ENCODE peak calls at places on chromosomes 5 and 9, in seven cellular contexts. One of them, this sample, is unnamed.

GRCh38 chr5:54717870-54718269 is 200.3 kb downstream of the SNX18 start:
- DNase-seq in kidney: no peak
- DNase-seq in Daoy: no peak
- DNase-seq in T-helper 2 cell: no peak
- DNase-seq in head of caudate nucleus: no peak
- DNase-seq in fibroblast of the conjunctiva: no peak
- DNase-seq in Right ventricle myocardium superior: no peak
- DNase-seq in this sample: no peak

GRCh38 chr5:66850354-66851075 is 254.3 kb downstream of the MAST4 start:
- DNase-seq in kidney: no peak
- DNase-seq in Daoy: no peak
- DNase-seq in T-helper 2 cell: no peak
- DNase-seq in head of caudate nucleus: no peak
- DNase-seq in fibroblast of the conjunctiva: no peak
- DNase-seq in Right ventricle myocardium superior: no peak
- DNase-seq in this sample: no peak

GRCh38 chr9:83583151-83584014 is 39.6 kb upstream of the IDNK start:
- DNase-seq in kidney: no peak
- DNase-seq in Daoy: peak; percentile 54
- DNase-seq in T-helper 2 cell: peak; percentile 8
- DNase-seq in head of caudate nucleus: no peak
- DNase-seq in fibroblast of the conjunctiva: peak; percentile 35
- DNase-seq in Right ventricle myocardium superior: no peak
- DNase-seq in this sample: peak; percentile 49

GRCh38 chr9:127803507-127804352 is 1.0 kb downstream of the FPGS start:
- DNase-seq in kidney: peak; percentile 83
- DNase-seq in Daoy: peak; percentile 85
- DNase-seq in T-helper 2 cell: no peak
- DNase-seq in head of caudate nucleus: no peak
- DNase-seq in fibroblast of the conjunctiva: no peak
- DNase-seq in Right ventricle myocardium superior: no peak
- DNase-seq in this sample: no peak

GRCh38 chr5:82347213-82347947 is 69.2 kb upstream of the RPS23 start:
- DNase-seq in kidney: peak; percentile 85
- DNase-seq in Daoy: peak; percentile 83
- DNase-seq in T-helper 2 cell: no peak
- DNase-seq in head of caudate nucleus: peak; percentile 77
- DNase-seq in fibroblast of the conjunctiva: no peak
- DNase-seq in Right ventricle myocardium superior: peak; percentile 52
- DNase-seq in this sample: peak; percentile 53

GRCh38 chr9:12712532-12712931 is 19.3 kb downstream of the TYRP1 start:
- DNase-seq in kidney: no peak
- DNase-seq in Daoy: no peak
- DNase-seq in T-helper 2 cell: no peak
- DNase-seq in head of caudate nucleus: no peak
- DNase-seq in fibroblast of the conjunctiva: no peak
- DNase-seq in Right ventricle myocardium superior: no peak
- DNase-seq in this sample: no peak

GRCh38 chr9:130495067-130495466 is 50.3 kb downstream of the ASS1 start:
- DNase-seq in kidney: no peak
- DNase-seq in Daoy: no peak
- DNase-seq in T-helper 2 cell: no peak
- DNase-seq in head of caudate nucleus: no peak
- DNase-seq in fibroblast of the conjunctiva: no peak
- DNase-seq in Right ventricle myocardium superior: no peak
- DNase-seq in this sample: no peak

GRCh38 chr5:173248481-173248880 is 13.5 kb upstream of the NKX2-5 start:
- DNase-seq in kidney: no peak
- DNase-seq in Daoy: no peak
- DNase-seq in T-helper 2 cell: no peak
- DNase-seq in head of caudate nucleus: no peak
- DNase-seq in fibroblast of the conjunctiva: no peak
- DNase-seq in Right ventricle myocardium superior: no peak
- DNase-seq in this sample: no peak

GRCh38 chr5:6088706-6089105 is 289.6 kb downstream of the MED10 start:
- DNase-seq in kidney: no peak
- DNase-seq in Daoy: no peak
- DNase-seq in T-helper 2 cell: no peak
- DNase-seq in head of caudate nucleus: no peak
- DNase-seq in fibroblast of the conjunctiva: no peak
- DNase-seq in Right ventricle myocardium superior: no peak
- DNase-seq in this sample: no peak

GRCh38 chr5:368162-369084 is 46.9 kb downstream of the AHRR start:
- DNase-seq in kidney: peak; percentile 59
- DNase-seq in Daoy: peak; percentile 91
- DNase-seq in T-helper 2 cell: no peak
- DNase-seq in head of caudate nucleus: peak; percentile 17
- DNase-seq in fibroblast of the conjunctiva: no peak
- DNase-seq in Right ventricle myocardium superior: no peak
- DNase-seq in this sample: no peak

GRCh38 chr5:176817864-176818377 is 7.6 kb downstream of the UNC5A start:
- DNase-seq in kidney: no peak
- DNase-seq in Daoy: peak; percentile 69
- DNase-seq in T-helper 2 cell: no peak
- DNase-seq in head of caudate nucleus: no peak
- DNase-seq in fibroblast of the conjunctiva: no peak
- DNase-seq in Right ventricle myocardium superior: no peak
- DNase-seq in this sample: no peak

GRCh38 chr5:1477341-1477740 is 32.1 kb upstream of the SLC6A3 start:
- DNase-seq in kidney: peak; percentile 76
- DNase-seq in Daoy: no peak
- DNase-seq in T-helper 2 cell: no peak
- DNase-seq in head of caudate nucleus: peak; percentile 78
- DNase-seq in fibroblast of the conjunctiva: no peak
- DNase-seq in Right ventricle myocardium superior: peak; percentile 85
- DNase-seq in this sample: peak; percentile 58

GRCh38 chr9:112535811-112536210 is 49.2 kb downstream of the KIAA1958 start:
- DNase-seq in kidney: no peak
- DNase-seq in Daoy: no peak
- DNase-seq in T-helper 2 cell: no peak
- DNase-seq in head of caudate nucleus: no peak
- DNase-seq in fibroblast of the conjunctiva: no peak
- DNase-seq in Right ventricle myocardium superior: no peak
- DNase-seq in this sample: no peak

GRCh38 chr9:122015165-122015821 is 77.8 kb downstream of the TTLL11 start:
- DNase-seq in kidney: no peak
- DNase-seq in Daoy: no peak
- DNase-seq in T-helper 2 cell: no peak
- DNase-seq in head of caudate nucleus: no peak
- DNase-seq in fibroblast of the conjunctiva: no peak
- DNase-seq in Right ventricle myocardium superior: peak; percentile 45
- DNase-seq in this sample: no peak

GRCh38 chr9:34976992-34977391 is 12.6 kb upstream of the DNAJB5 start:
- DNase-seq in kidney: no peak
- DNase-seq in Daoy: no peak
- DNase-seq in T-helper 2 cell: no peak
- DNase-seq in head of caudate nucleus: no peak
- DNase-seq in fibroblast of the conjunctiva: no peak
- DNase-seq in Right ventricle myocardium superior: no peak
- DNase-seq in this sample: no peak

GRCh38 chr9:122377241-122378164 is 6.7 kb downstream of the PTGS1 start:
- DNase-seq in kidney: no peak
- DNase-seq in Daoy: no peak
- DNase-seq in T-helper 2 cell: no peak
- DNase-seq in head of caudate nucleus: no peak
- DNase-seq in fibroblast of the conjunctiva: no peak
- DNase-seq in Right ventricle myocardium superior: no peak
- DNase-seq in this sample: peak; percentile 16

GRCh38 chr5:178526796-178527457 is 63.3 kb downstream of the COL23A1 start:
- DNase-seq in kidney: no peak
- DNase-seq in Daoy: peak; percentile 85
- DNase-seq in T-helper 2 cell: no peak
- DNase-seq in head of caudate nucleus: no peak
- DNase-seq in fibroblast of the conjunctiva: no peak
- DNase-seq in Right ventricle myocardium superior: no peak
- DNase-seq in this sample: no peak

GRCh38 chr5:10332301-10332700 is 21.2 kb upstream of the MARCHF6 start:
- DNase-seq in kidney: no peak
- DNase-seq in Daoy: no peak
- DNase-seq in T-helper 2 cell: no peak
- DNase-seq in head of caudate nucleus: no peak
- DNase-seq in fibroblast of the conjunctiva: no peak
- DNase-seq in Right ventricle myocardium superior: no peak
- DNase-seq in this sample: no peak

GRCh38 chr9:138112090-138112748 is 234.6 kb downstream of the CACNA1B start:
- DNase-seq in kidney: peak; percentile 51
- DNase-seq in Daoy: no peak
- DNase-seq in T-helper 2 cell: no peak
- DNase-seq in head of caudate nucleus: peak; percentile 87
- DNase-seq in fibroblast of the conjunctiva: no peak
- DNase-seq in Right ventricle myocardium superior: no peak
- DNase-seq in this sample: no peak

GRCh38 chr5:66170196-66170919 is 26.3 kb downstream of the SREK1 start:
- DNase-seq in kidney: no peak
- DNase-seq in Daoy: no peak
- DNase-seq in T-helper 2 cell: no peak
- DNase-seq in head of caudate nucleus: no peak
- DNase-seq in fibroblast of the conjunctiva: no peak
- DNase-seq in Right ventricle myocardium superior: no peak
- DNase-seq in this sample: no peak

GRCh38 chr5:107635276-107635675 is 35.5 kb downstream of the EFNA5 start:
- DNase-seq in kidney: no peak
- DNase-seq in Daoy: no peak
- DNase-seq in T-helper 2 cell: no peak
- DNase-seq in head of caudate nucleus: no peak
- DNase-seq in fibroblast of the conjunctiva: peak; percentile 29
- DNase-seq in Right ventricle myocardium superior: no peak
- DNase-seq in this sample: no peak

GRCh38 chr9:108445431-108446018 is 410.3 kb downstream of the ACTL7B start:
- DNase-seq in kidney: no peak
- DNase-seq in Daoy: no peak
- DNase-seq in T-helper 2 cell: no peak
- DNase-seq in head of caudate nucleus: peak; percentile 80
- DNase-seq in fibroblast of the conjunctiva: no peak
- DNase-seq in Right ventricle myocardium superior: no peak
- DNase-seq in this sample: no peak

GRCh38 chr5:67133781-67134180 is 62.8 kb downstream of the CD180 start:
- DNase-seq in kidney: no peak
- DNase-seq in Daoy: no peak
- DNase-seq in T-helper 2 cell: no peak
- DNase-seq in head of caudate nucleus: no peak
- DNase-seq in fibroblast of the conjunctiva: no peak
- DNase-seq in Right ventricle myocardium superior: no peak
- DNase-seq in this sample: no peak

GRCh38 chr5:144088211-144088965 is 82.1 kb downstream of the YIPF5 start:
- DNase-seq in kidney: no peak
- DNase-seq in Daoy: no peak
- DNase-seq in T-helper 2 cell: no peak
- DNase-seq in head of caudate nucleus: no peak
- DNase-seq in fibroblast of the conjunctiva: no peak
- DNase-seq in Right ventricle myocardium superior: no peak
- DNase-seq in this sample: no peak

GRCh38 chr9:19748278-19749126 is 40.3 kb downstream of the SLC24A2 start:
- DNase-seq in kidney: no peak
- DNase-seq in Daoy: peak; percentile 26
- DNase-seq in T-helper 2 cell: no peak
- DNase-seq in head of caudate nucleus: no peak
- DNase-seq in fibroblast of the conjunctiva: no peak
- DNase-seq in Right ventricle myocardium superior: no peak
- DNase-seq in this sample: no peak

GRCh38 chr5:389891-390290 is 53.1 kb upstream of the EXOC3 start:
- DNase-seq in kidney: peak; percentile 22
- DNase-seq in Daoy: no peak
- DNase-seq in T-helper 2 cell: no peak
- DNase-seq in head of caudate nucleus: no peak
- DNase-seq in fibroblast of the conjunctiva: no peak
- DNase-seq in Right ventricle myocardium superior: no peak
- DNase-seq in this sample: no peak

GRCh38 chr5:170268153-170268689 is 29.4 kb downstream of the LCP2 start:
- DNase-seq in kidney: no peak
- DNase-seq in Daoy: no peak
- DNase-seq in T-helper 2 cell: no peak
- DNase-seq in head of caudate nucleus: no peak
- DNase-seq in fibroblast of the conjunctiva: no peak
- DNase-seq in Right ventricle myocardium superior: no peak
- DNase-seq in this sample: no peak

GRCh38 chr9:134967547-134967930 is 49.8 kb upstream of the FCN1 start:
- DNase-seq in kidney: peak; percentile 49
- DNase-seq in Daoy: peak; percentile 32
- DNase-seq in T-helper 2 cell: no peak
- DNase-seq in head of caudate nucleus: no peak
- DNase-seq in fibroblast of the conjunctiva: no peak
- DNase-seq in Right ventricle myocardium superior: peak; percentile 59
- DNase-seq in this sample: no peak

GRCh38 chr5:168992687-168993086 is 308.3 kb downstream of the SLIT3 start:
- DNase-seq in kidney: no peak
- DNase-seq in Daoy: peak; percentile 28
- DNase-seq in T-helper 2 cell: no peak
- DNase-seq in head of caudate nucleus: peak; percentile 72
- DNase-seq in fibroblast of the conjunctiva: no peak
- DNase-seq in Right ventricle myocardium superior: no peak
- DNase-seq in this sample: no peak

GRCh38 chr5:77568555-77568954 is 70.0 kb downstream of the OTP start:
- DNase-seq in kidney: no peak
- DNase-seq in Daoy: no peak
- DNase-seq in T-helper 2 cell: no peak
- DNase-seq in head of caudate nucleus: no peak
- DNase-seq in fibroblast of the conjunctiva: no peak
- DNase-seq in Right ventricle myocardium superior: no peak
- DNase-seq in this sample: no peak

GRCh38 chr9:94084314-94084713 is at the start of gene PTPDC1:
- DNase-seq in kidney: no peak
- DNase-seq in Daoy: peak; percentile 32
- DNase-seq in T-helper 2 cell: no peak
- DNase-seq in head of caudate nucleus: peak; percentile 87
- DNase-seq in fibroblast of the conjunctiva: peak; percentile 87
- DNase-seq in Right ventricle myocardium superior: no peak
- DNase-seq in this sample: no peak

GRCh38 chr5:65961644-65962043 is 35.3 kb downstream of the ERBIN start:
- DNase-seq in kidney: no peak
- DNase-seq in Daoy: peak; percentile 40
- DNase-seq in T-helper 2 cell: no peak
- DNase-seq in head of caudate nucleus: no peak
- DNase-seq in fibroblast of the conjunctiva: peak; percentile 12
- DNase-seq in Right ventricle myocardium superior: no peak
- DNase-seq in this sample: no peak

GRCh38 chr9:3980771-3981170 is 319.1 kb downstream of the GLIS3 start:
- DNase-seq in kidney: peak; percentile 66
- DNase-seq in Daoy: no peak
- DNase-seq in T-helper 2 cell: no peak
- DNase-seq in head of caudate nucleus: no peak
- DNase-seq in fibroblast of the conjunctiva: no peak
- DNase-seq in Right ventricle myocardium superior: no peak
- DNase-seq in this sample: peak; percentile 21